ENCODE peak calls at places on chromosomes 11 and 22, in four cellular contexts. Q is A549; L is CD8-positive, alpha-beta memory T cell; K is right cardiac atrium. E is an unnamed sample.

GRCh38 chr11:60363542-60364525 is 14.5 kb upstream of the MS4A7 start:
- DNase-seq in Q (peak), L (peak), K (no peak), E (no peak)

GRCh38 chr11:56396047-56396446 is 16.4 kb upstream of the OR5AL1 start:
- DNase-seq in Q (no peak), L (no peak), K (no peak), E (no peak)

GRCh38 chr11:86186420-86186819 is 58.1 kb upstream of the EED start:
- DNase-seq in Q (no peak), L (no peak), K (no peak), E (no peak)

GRCh38 chr11:69062873-69063665 is 14.3 kb downstream of the TPCN2 start:
- DNase-seq in Q (no peak), L (no peak), K (peak), E (no peak)

GRCh38 chr11:69398529-69399492 is 82.7 kb upstream of the LINC01488 start:
- DNase-seq in Q (no peak), L (no peak), K (peak), E (no peak)

GRCh38 chr22:49449377-49449776 is 378.3 kb downstream of the BRD1 start:
- DNase-seq in Q (no peak), L (no peak), K (no peak), E (no peak)

GRCh38 chr11:8941341-8942103 is 1.3 kb downstream of the ASCL3 start:
- DNase-seq in Q (no peak), L (no peak), K (no peak), E (no peak)

GRCh38 chr22:44577391-44578114 is 79.5 kb upstream of the RTL6 start:
- DNase-seq in Q (no peak), L (no peak), K (no peak), E (no peak)

GRCh38 chr11:70068950-70069349 is 9.2 kb upstream of the ANO1 start:
- DNase-seq in Q (no peak), L (no peak), K (no peak), E (no peak)

GRCh38 chr11:118792642-118793124 is 1.7 kb upstream of the DDX6 start:
- DNase-seq in Q (peak), L (peak), K (peak), E (peak)

GRCh38 chr11:80844110-80844509 is 1403.3 kb upstream of the TENM4 start:
- DNase-seq in Q (no peak), L (no peak), K (no peak), E (no peak)

GRCh38 chr11:62546244-62546936 is at the start of gene AHNAK:
- DNase-seq in Q (peak), L (peak), K (peak), E (peak)

GRCh38 chr11:34165786-34166557 is 60.5 kb downstream of the NAT10 start:
- DNase-seq in Q (no peak), L (no peak), K (peak), E (no peak)

GRCh38 chr22:31106001-31106571 is 1.3 kb downstream of the SELENOM start:
- DNase-seq in Q (peak), L (no peak), K (peak), E (no peak)

GRCh38 chr11:65380460-65381126 is 1.9 kb downstream of the SLC25A45 start:
- DNase-seq in Q (no peak), L (no peak), K (no peak), E (no peak)

GRCh38 chr11:114090976-114091375 is 31.5 kb downstream of the ZBTB16 start:
- DNase-seq in Q (no peak), L (no peak), K (no peak), E (no peak)

GRCh38 chr11:35389897-35390462 is 29.4 kb downstream of the SLC1A2 start:
- DNase-seq in Q (no peak), L (no peak), K (no peak), E (no peak)

GRCh38 chr11:23370580-23371275 is 510.5 kb upstream of the CCDC179 start:
- DNase-seq in Q (no peak), L (no peak), K (no peak), E (no peak)

GRCh38 chr22:38796262-38796957 is 2.5 kb upstream of the DNAL4 start:
- DNase-seq in Q (no peak), L (no peak), K (no peak), E (no peak)

GRCh38 chr11:35005156-35005780 is 88.8 kb downstream of the PDHX start:
- DNase-seq in Q (peak), L (no peak), K (no peak), E (no peak)

GRCh38 chr11:101321222-101321621 is 191.6 kb upstream of the PGR start:
- DNase-seq in Q (no peak), L (no peak), K (no peak), E (no peak)

GRCh38 chr22:48075604-48076400 is 1313.4 kb downstream of the TBC1D22A start:
- DNase-seq in Q (no peak), L (no peak), K (no peak), E (no peak)

GRCh38 chr22:29054251-29054767 is 7.3 kb downstream of the C22orf31 start:
- DNase-seq in Q (no peak), L (no peak), K (no peak), E (no peak)

GRCh38 chr11:472272-472671 is 22.2 kb downstream of the PTDSS2 start:
- DNase-seq in Q (no peak), L (no peak), K (peak), E (no peak)

GRCh38 chr22:35703861-35704584 is 13.6 kb upstream of the APOL5 start:
- DNase-seq in Q (no peak), L (no peak), K (no peak), E (no peak)

GRCh38 chr11:96141649-96142048 is 201.3 kb downstream of the MAML2 start:
- DNase-seq in Q (no peak), L (no peak), K (no peak), E (no peak)

GRCh38 chr22:39287076-39287743 is 32.2 kb downstream of the RPL3 start:
- DNase-seq in Q (no peak), L (no peak), K (no peak), E (no peak)

GRCh38 chr11:88310246-88310645 is 27.3 kb downstream of the CTSC start:
- DNase-seq in Q (no peak), L (no peak), K (no peak), E (no peak)

GRCh38 chr11:72075756-72076155 is 4.6 kb downstream of the NUMA1 start:
- DNase-seq in Q (no peak), L (no peak), K (no peak), E (no peak)

GRCh38 chr11:59767212-59767611 is 12.0 kb downstream of the STX3 start:
- DNase-seq in Q (no peak), L (peak), K (no peak), E (no peak)

GRCh38 chr11:66881436-66881835 is 24.6 kb downstream of the LRFN4 start:
- DNase-seq in Q (no peak), L (no peak), K (peak), E (no peak)

GRCh38 chr22:28116261-28116673 is 197.2 kb upstream of the PITPNB start:
- DNase-seq in Q (peak), L (no peak), K (peak), E (peak)

GRCh38 chr11:116930586-116930985 is 93.2 kb upstream of the APOA1 start:
- DNase-seq in Q (no peak), L (no peak), K (no peak), E (no peak)
- H3K4me3 ChIP-seq in Q (no peak), L (peak), K (peak), E (peak)

GRCh38 chr11:117117681-117118080 is 19.5 kb upstream of the SIK3 start:
- DNase-seq in Q (no peak), L (no peak), K (no peak), E (no peak)
- H3K4me3 ChIP-seq in Q (no peak), L (no peak), K (no peak), E (no peak)

GRCh38 chr11:123135863-123136446 is 59.1 kb downstream of the CLMP start:
- DNase-seq in Q (no peak), L (no peak), K (peak), E (no peak)
- H3K4me3 ChIP-seq in Q (no peak), L (no peak), K (no peak), E (no peak)

DNA sequence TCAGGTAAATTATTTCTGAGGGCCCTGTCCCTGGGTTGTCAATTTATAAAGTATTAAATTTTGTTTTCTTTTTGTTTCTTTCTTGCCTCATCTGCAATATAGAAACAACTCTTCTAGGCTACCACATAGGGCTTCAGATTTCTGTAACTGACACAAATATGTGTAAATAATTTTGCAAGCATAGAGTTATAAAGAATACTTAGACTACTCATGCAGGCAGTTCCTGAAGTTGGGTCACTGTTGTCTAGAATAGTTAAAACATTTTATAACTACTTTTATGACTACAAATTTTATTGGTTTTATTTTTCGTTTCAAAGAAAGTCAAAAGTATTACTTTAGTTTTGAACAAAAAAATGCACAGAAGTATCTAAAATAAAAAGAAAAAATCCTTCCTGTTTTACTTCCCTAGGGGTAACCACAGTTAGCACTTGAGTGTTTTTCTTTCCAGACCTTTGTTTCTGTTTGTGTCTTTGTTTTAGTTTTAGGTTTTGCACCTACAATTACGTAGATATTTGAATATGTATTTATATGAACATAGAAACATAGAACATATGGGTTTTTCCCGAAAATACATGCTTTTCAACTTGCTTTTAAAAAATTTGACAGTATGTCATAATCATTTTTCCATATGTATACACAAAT is 12.4 kb upstream of the TMEM123 start:
- DNase-seq in Q (no peak), L (no peak), K (no peak), E (no peak)
- H3K4me3 ChIP-seq in Q (no peak), L (no peak), K (no peak), E (no peak)

DNA sequence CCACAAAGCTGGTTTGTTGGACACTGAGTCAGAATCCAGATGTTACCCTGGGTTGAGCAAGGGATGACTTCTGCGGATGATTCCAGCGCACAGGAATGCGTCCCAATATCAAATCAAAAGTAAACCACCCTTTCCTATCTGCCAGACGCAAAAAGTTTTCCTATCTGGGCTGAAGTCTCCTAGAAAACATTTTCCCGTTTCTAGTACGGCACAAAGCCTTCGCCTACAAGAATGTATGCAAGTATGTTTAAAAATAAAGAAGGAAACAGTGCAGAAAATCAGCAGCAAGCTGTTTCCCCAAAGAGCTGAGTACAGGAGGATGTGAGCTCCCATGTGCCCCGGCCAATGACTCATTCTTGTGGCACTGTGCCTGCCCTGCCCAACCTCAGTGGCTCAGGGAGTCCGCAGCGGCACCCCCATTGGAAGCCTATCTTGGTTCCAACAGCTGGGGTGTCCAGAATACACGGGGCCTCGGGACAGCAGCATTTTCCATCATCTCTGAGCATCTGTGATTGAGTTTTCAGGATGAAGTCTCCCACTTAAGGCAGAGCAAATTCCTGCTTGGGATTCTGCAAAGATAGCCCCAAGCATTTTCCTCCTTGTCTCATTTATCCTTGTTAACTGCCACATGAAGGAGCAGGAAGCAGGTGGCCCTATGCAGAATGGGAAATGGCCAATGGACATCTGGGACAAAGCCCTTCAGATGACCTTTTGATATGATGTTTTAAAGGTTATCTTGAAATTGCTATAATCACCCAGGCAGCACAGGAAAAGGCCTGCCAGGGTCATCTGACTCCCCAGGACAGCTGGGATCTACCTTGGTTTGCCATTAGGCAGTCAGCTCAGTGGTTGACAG is 17.5 kb downstream of the KCNJ5 start:
- DNase-seq in Q (peak), L (no peak), K (peak), E (peak)
- H3K4me3 ChIP-seq in Q (peak), L (no peak), K (no peak), E (no peak)

DNA sequence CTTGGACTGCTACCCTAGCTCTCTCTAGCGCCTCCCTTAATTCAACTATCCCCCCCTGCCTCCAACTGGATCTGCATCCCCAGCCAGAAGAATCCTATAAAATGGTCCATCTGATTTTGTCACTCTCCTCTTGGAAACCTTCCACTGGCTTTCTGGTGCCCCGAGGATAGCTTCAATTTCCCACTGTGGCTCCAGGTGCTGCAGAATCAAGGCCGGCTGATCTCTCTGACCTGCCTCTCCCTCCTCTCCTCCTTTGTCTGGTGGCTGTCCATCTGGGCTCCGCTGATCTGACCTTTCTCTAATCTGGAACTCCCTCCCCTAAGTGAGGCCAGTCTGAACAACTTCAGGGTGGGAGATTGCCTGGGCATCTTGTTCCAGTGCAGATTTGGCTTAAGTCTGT is 6.1 kb upstream of the GRK3 start:
- DNase-seq in Q (no peak), L (no peak), K (no peak), E (no peak)
- H3K4me3 ChIP-seq in Q (no peak), L (no peak), K (no peak), E (no peak)

GRCh38 chr11:76859708-76860233 is 947 bp upstream of the ACER3 start:
- DNase-seq in Q (no peak), L (no peak), K (no peak), E (peak)
- H3K4me3 ChIP-seq in Q (no peak), L (no peak), K (no peak), E (no peak)

DNA sequence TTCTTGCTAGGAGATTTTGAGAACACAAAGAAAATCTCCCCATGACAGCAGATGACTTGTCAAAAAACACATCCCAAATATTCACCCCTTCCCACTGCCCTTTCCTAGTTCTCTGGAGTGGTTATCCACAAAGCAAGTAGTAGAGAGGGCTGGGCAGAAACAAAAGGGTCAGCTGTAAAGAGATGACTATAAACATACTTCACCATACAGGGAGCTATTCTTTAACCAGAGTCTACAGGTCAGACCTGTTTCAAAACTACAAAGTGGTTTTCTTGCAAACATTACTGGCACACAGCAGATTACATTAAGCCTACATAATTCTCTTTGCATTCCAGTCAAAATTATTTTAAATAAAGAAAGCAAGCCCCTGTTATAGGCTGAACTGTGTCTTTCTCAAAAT is 47.7 kb upstream of the NFRKB start:
- DNase-seq in Q (no peak), L (no peak), K (no peak), E (no peak)
- H3K4me3 ChIP-seq in Q (no peak), L (no peak), K (no peak), E (no peak)

DNA sequence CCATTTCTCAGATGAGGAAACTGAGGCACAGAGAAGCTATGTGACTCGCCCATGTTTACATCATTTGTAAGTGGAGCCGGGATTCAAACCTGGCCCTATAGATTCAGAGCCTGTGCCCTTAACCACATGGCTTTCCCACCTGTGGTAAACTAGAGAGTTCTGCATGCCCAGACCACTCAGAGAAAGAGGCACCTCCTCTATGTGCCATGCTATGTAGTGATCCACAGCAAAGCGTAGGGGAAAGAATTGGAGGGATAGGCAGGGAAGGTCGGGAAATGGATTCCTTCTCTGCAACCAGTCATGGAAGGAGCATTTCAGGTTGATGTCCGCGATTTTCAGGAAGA is 15.4 kb upstream of the POU2AF2 start:
- DNase-seq in Q (no peak), L (no peak), K (no peak), E (no peak)
- H3K4me3 ChIP-seq in Q (no peak), L (no peak), K (no peak), E (peak)